ENCODE peak calls at places on chromosomes 1 and 21, in ten cellular contexts. S is BE2C; J is CD8-positive, alpha-beta memory T cell; Q is left ventricle myocardium inferior; B is GM23338; V is SJSA1; Y is right lobe of liver; P is hepatocyte; D is breast epithelium; C is endothelial cell of umbilical vein. I is an unnamed sample. For H3K36me3 and H3K27me3, the result is how much of the 10 kb centered on the place peaks cover.

GRCh38 chr1:151867785-151868403 is 14.4 kb upstream of the THEM5 start:
- DNase-seq in S (no peak), J (no peak), Q (no peak), B (no peak), V (peak), Y (no peak), P (no peak), D (no peak), C (peak), I (no peak)

GRCh38 chr1:159921251-159921650 is 4.1 kb downstream of the TAGLN2 start:
- DNase-seq in S (no peak), J (no peak), Q (no peak), B (no peak), V (no peak), Y (no peak), P (no peak), D (no peak), C (peak), I (no peak)

GRCh38 chr1:143720087-143721023 is 251.4 kb downstream of the FAM72C start:
- DNase-seq in S (peak), J (no peak), Q (no peak), B (peak), V (no peak), Y (no peak), P (no peak), D (no peak), C (no peak), I (peak)

GRCh38 chr21:18451679-18452078 is 48.1 kb upstream of the TMPRSS15 start:
- DNase-seq in S (no peak), J (no peak), Q (no peak), B (no peak), V (no peak), Y (no peak), P (no peak), D (no peak), C (no peak), I (no peak)

GRCh38 chr1:94322696-94323095 is 85.3 kb upstream of the ARHGAP29 start:
- DNase-seq in S (no peak), J (no peak), Q (no peak), B (peak), V (peak), Y (no peak), P (no peak), D (no peak), C (no peak), I (no peak)

GRCh38 chr1:24562625-24563024 is 6.7 kb downstream of the NCMAP start:
- DNase-seq in S (no peak), J (no peak), Q (no peak), B (no peak), V (no peak), Y (no peak), P (peak), D (no peak), C (no peak), I (no peak)

GRCh38 chr1:102628008-102628736 is 480.1 kb downstream of the COL11A1 start:
- DNase-seq in S (peak), J (no peak), Q (no peak), B (no peak), V (no peak), Y (no peak), P (peak), D (no peak), C (no peak), I (no peak)

GRCh38 chr21:38048241-38048640 is 132.0 kb upstream of the KCNJ6 start:
- DNase-seq in S (no peak), J (no peak), Q (no peak), B (no peak), V (no peak), Y (no peak), P (no peak), D (no peak), C (no peak), I (no peak)

GRCh38 chr21:16195896-16196443 is 466.2 kb downstream of the USP25 start:
- DNase-seq in S (no peak), J (no peak), Q (no peak), B (no peak), V (no peak), Y (no peak), P (no peak), D (no peak), C (peak), I (no peak)

GRCh38 chr1:171142081-171142450 is 43.0 kb upstream of the FMO2 start:
- DNase-seq in S (no peak), J (no peak), Q (peak), B (no peak), V (peak), Y (no peak), P (no peak), D (peak), C (peak), I (no peak)

GRCh38 chr1:210915890-210916507 is 217.9 kb downstream of the KCNH1 start:
- DNase-seq in S (no peak), J (no peak), Q (no peak), B (no peak), V (no peak), Y (no peak), P (no peak), D (no peak), C (no peak), I (no peak)

GRCh38 chr1:61254629-61255323 is 172.4 kb downstream of the NFIA start:
- DNase-seq in S (peak), J (no peak), Q (no peak), B (no peak), V (no peak), Y (no peak), P (peak), D (no peak), C (peak), I (no peak)

GRCh38 chr1:236685917-236686814 is at the start of gene ACTN2:
- DNase-seq in S (peak), J (peak), Q (peak), B (peak), V (no peak), Y (peak), P (peak), D (no peak), C (peak), I (peak)

GRCh38 chr1:84907095-84907827 is 14.3 kb upstream of the LPAR3 start:
- DNase-seq in S (no peak), J (no peak), Q (no peak), B (peak), V (no peak), Y (no peak), P (no peak), D (no peak), C (no peak), I (no peak)

GRCh38 chr1:40658895-40659648 is 6.4 kb downstream of the RIMS3 start:
- DNase-seq in S (no peak), J (no peak), Q (no peak), B (no peak), V (no peak), Y (no peak), P (no peak), D (no peak), C (no peak), I (no peak)

GRCh38 chr1:9588551-9589143 is at the start of gene TMEM201:
- DNase-seq in S (peak), J (peak), Q (peak), B (peak), V (peak), Y (peak), P (peak), D (peak), C (peak), I (peak)

GRCh38 chr1:208000504-208000903 is 89.6 kb upstream of the CD34 start:
- DNase-seq in S (no peak), J (no peak), Q (no peak), B (no peak), V (no peak), Y (no peak), P (no peak), D (no peak), C (no peak), I (no peak)

GRCh38 chr1:107076846-107077245 is 20.4 kb downstream of the PRMT6 start:
- DNase-seq in S (no peak), J (no peak), Q (no peak), B (peak), V (no peak), Y (no peak), P (no peak), D (no peak), C (no peak), I (peak)

GRCh38 chr1:10286244-10286643 is 75.9 kb downstream of the KIF1B start:
- DNase-seq in S (no peak), J (no peak), Q (no peak), B (no peak), V (no peak), Y (no peak), P (no peak), D (no peak), C (no peak), I (no peak)

GRCh38 chr1:158333405-158334145 is 2.2 kb upstream of the CD1B start:
- DNase-seq in S (no peak), J (no peak), Q (no peak), B (no peak), V (no peak), Y (no peak), P (no peak), D (no peak), C (no peak), I (no peak)

GRCh38 chr1:9443913-9444445 is 95.3 kb upstream of the SLC25A33 start:
- DNase-seq in S (no peak), J (no peak), Q (no peak), B (no peak), V (peak), Y (no peak), P (peak), D (peak), C (peak), I (peak)

GRCh38 chr1:213484758-213485157 is 433.7 kb downstream of the RPS6KC1 start:
- DNase-seq in S (no peak), J (no peak), Q (no peak), B (no peak), V (no peak), Y (no peak), P (no peak), D (no peak), C (no peak), I (no peak)

GRCh38 chr21:43667191-43667904 is 8.0 kb downstream of the RRP1B start:
- DNase-seq in S (no peak), J (no peak), Q (no peak), B (no peak), V (no peak), Y (no peak), P (no peak), D (no peak), C (no peak), I (no peak)

GRCh38 chr1:112674986-112675727 is 698 bp downstream of the MOV10 start:
- DNase-seq in S (peak), J (peak), Q (peak), B (peak), V (peak), Y (peak), P (peak), D (no peak), C (peak), I (peak)

GRCh38 chr1:234515411-234515810 is 36.4 kb upstream of the TARBP1 start:
- DNase-seq in S (no peak), J (no peak), Q (no peak), B (peak), V (peak), Y (no peak), P (peak), D (no peak), C (no peak), I (peak)

GRCh38 chr1:42070996-42071395 is 82.2 kb upstream of the GUCA2B start:
- DNase-seq in S (no peak), J (no peak), Q (no peak), B (no peak), V (no peak), Y (no peak), P (no peak), D (no peak), C (no peak), I (no peak)

GRCh38 chr1:172870901-172871606 is 179.7 kb downstream of the TNFSF18 start:
- DNase-seq in S (no peak), J (no peak), Q (no peak), B (no peak), V (no peak), Y (no peak), P (peak), D (no peak), C (no peak), I (no peak)

GRCh38 chr21:38753114-38754100 is 52.3 kb upstream of the ETS2 start:
- DNase-seq in S (no peak), J (no peak), Q (no peak), B (no peak), V (no peak), Y (no peak), P (no peak), D (no peak), C (no peak), I (no peak)

GRCh38 chr1:25502957-25503356 is 40.4 kb upstream of the LDLRAP1 start:
- DNase-seq in S (no peak), J (no peak), Q (no peak), B (no peak), V (peak), Y (no peak), P (peak), D (no peak), C (peak), I (no peak)

GRCh38 chr1:78102916-78103315 is 57.1 kb downstream of the GIPC2 start:
- DNase-seq in S (no peak), J (no peak), Q (no peak), B (no peak), V (no peak), Y (no peak), P (no peak), D (no peak), C (peak), I (no peak)

GRCh38 chr1:24721533-24721932 is 23.7 kb upstream of the CLIC4 start:
- DNase-seq in S (no peak), J (no peak), Q (no peak), B (no peak), V (no peak), Y (no peak), P (no peak), D (no peak), C (no peak), I (peak)

GRCh38 chr1:223667484-223668182 is 2.1 kb upstream of the CAPN8 start:
- DNase-seq in S (no peak), J (no peak), Q (no peak), B (no peak), V (peak), Y (no peak), P (no peak), D (no peak), C (no peak), I (no peak)

DNA sequence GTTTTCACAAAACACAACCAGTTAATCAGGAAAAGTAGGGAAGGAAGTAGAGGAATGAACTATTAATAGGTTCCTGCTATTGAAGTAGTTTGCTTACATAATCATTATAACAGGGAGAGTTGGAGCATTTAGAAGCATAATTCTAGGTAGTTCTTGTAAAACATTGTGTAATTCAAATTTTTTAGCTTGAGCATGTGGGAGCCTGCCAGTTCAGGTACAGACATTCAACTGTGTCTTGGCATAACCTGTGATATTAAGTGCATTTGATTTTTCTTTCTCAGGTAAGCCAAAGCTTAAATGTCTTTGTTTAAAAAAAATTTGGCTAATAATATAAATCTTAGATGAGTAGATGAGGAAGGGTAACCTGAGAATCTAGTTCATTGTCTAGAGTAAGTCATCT is 3.4 kb downstream of the YTHDF2 start:
- DNase-seq in S (no peak), J (no peak), Q (no peak), B (no peak), V (no peak), Y (no peak), P (no peak), D (no peak), C (no peak), I (no peak)
- H3K4me3 ChIP-seq in S (no peak), J (no peak), Q (peak), B (peak), V (no peak), Y (no peak), P (peak), D (no peak), C (no peak), I (no peak)

DNA sequence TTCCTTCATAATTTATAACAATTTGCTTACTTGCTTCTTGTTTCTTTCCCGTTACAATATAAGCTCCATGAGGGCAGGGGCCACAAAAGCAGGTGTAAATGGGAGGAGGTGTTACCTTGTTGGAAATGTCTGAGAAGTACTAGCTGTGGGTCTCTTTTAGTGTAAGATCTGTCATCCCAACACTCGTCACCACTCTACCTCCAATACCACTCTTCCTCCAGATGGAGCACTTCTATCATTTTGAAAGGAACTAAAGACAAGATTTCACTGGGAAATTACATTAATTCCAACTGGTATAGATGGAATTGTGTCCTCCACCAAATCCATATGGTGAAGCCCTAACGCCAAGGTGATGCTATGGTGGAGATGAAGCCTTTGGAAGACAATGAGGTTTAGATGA is 53.0 kb upstream of the CPLANE2 start:
- DNase-seq in S (no peak), J (no peak), Q (no peak), B (peak), V (no peak), Y (no peak), P (no peak), D (no peak), C (no peak), I (no peak)
- H3K36me3 ChIP-seq in S (under half), J (under half), Q (under half), B (under half), V (half or more), Y (under half), P (under half), D (under half), C (under half), I (under half)

DNA sequence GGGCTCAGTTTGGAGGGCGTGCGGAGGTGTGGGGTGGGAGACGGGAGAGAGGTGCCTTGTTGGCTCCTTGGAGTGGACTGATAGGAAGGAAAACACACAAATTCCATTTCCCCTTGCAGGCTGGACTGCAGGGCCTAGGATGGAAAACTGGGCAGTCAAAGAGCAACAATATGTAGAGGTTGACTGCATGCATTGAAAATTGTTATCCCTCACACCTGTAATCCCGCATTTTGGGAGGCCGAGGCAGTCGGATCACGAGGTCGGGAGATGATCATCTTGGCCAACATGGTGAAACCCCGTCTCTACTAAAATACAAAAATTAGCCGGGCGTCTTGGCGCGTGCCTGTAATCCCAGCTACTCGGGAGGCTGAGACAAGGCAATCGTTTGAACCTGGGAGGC is 128.2 kb downstream of the PPIAL4G start:
- DNase-seq in S (no peak), J (no peak), Q (no peak), B (no peak), V (no peak), Y (no peak), P (no peak), D (no peak), C (no peak), I (no peak)
- H3K27me3 ChIP-seq in S (under half), J (under half), Q (half or more), B (half or more), V (under half), Y (under half), P (half or more), D (under half), C (half or more), I (under half)

DNA sequence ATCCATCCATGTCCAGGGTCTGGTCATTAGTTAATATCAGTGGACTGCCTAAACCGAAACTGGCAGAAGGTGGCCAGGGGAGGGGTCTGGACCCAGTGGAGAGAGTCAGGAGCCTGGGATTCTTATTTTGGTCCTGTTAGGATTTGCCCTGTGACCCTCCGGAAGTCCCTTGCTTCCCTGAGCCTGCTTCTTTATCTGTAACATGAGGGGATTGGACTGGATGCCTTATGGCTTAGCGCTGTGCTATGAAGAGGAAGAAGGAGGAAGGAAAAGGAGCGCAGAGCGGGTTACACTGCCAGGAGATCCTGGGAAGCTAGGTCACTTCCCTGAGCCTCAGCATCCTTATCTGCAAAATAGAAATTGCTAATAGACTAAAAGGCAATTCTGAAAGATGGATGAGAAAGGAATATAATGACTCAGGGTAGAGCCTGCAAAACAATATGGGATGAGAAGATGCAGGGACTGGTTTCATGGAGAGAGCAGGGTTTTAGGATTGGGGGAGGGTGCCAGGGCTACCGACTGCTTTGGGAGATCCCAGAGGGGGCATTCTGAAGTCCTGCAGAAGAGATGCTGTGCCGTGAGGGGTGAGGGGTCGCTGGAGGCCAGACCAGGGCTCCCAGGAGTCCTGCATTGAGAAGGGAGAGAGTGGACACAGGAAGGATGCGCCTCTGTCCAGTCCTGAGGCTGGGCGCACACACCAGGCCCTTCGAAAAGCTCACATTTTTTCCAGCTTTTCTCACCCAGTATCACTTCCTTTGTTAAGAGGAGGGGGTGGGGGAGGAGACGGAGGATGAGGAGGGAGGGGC is 457 bp upstream of the ADORA1 start:
- DNase-seq in S (no peak), J (no peak), Q (no peak), B (no peak), V (no peak), Y (no peak), P (no peak), D (no peak), C (no peak), I (no peak)
- H3K4me3 ChIP-seq in S (peak), J (no peak), Q (peak), B (peak), V (no peak), Y (no peak), P (no peak), D (peak), C (no peak), I (peak)

DNA sequence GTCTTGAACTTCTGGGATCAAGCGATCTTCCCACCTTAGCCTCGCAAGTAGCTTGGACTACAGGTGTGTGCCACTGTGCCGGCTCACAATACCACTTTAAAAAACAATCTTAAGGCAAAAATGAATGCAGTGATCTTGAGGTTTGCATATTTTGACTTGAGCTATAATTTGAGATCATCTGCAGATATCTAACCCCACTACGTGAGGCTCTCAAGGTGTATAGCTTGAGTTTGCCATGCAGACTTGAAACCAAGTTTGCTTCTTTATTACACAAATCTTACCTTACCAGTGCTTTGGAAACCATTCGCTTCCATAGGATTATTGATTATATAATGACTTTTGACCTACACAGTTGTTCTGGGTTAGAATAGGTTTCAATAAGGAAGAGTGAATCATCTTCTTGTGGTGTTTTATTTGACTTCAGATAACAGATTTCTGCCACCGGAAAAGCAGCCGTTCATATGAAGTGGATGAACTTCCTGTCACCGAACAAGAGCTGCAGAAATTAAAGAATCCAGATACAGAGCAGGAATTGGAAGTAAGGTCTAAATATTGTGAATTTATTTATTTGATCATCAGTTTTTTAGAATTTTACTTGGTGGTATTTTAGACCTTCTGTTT is 155.1 kb downstream of the VPS13D start:
- DNase-seq in S (no peak), J (no peak), Q (no peak), B (no peak), V (no peak), Y (no peak), P (no peak), D (no peak), C (peak), I (no peak)
- H3K36me3 ChIP-seq in S (under half), J (under half), Q (half or more), B (under half), V (half or more), Y (under half), P (under half), D (under half), C (under half), I (under half)